ENCODE peak calls at places on chromosomes 4 and X, in nine cellular contexts. M, Y, N, B, U, H, Z, O and G are unnamed samples.

GRCh38 chr4:17497890-17498523 is 13.9 kb downstream of the QDPR start:
- DNase-seq in M (no peak), Y (no peak), N (no peak), B (peak), U (no peak), H (peak), Z (no peak), O (no peak), G (no peak)

GRCh38 chrX:113157496-113157895 is 316.9 kb upstream of the AMOT start:
- DNase-seq in M (no peak), Y (no peak), N (no peak), B (no peak), U (no peak), H (peak), Z (no peak), O (no peak), G (no peak)

GRCh38 chrX:138026211-138026610 is 460.3 kb downstream of the ZIC3 start:
- DNase-seq in M (peak), Y (no peak), N (no peak), B (no peak), U (no peak), H (peak), Z (no peak), O (no peak), G (no peak)

GRCh38 chr4:133969202-133969873 is 232.3 kb downstream of the PABPC4L start:
- DNase-seq in M (no peak), Y (no peak), N (no peak), B (no peak), U (no peak), H (no peak), Z (no peak), O (no peak), G (no peak)

GRCh38 chrX:135494453-135494852 is 26.0 kb upstream of the INTS6L start:
- DNase-seq in M (no peak), Y (no peak), N (no peak), B (no peak), U (no peak), H (no peak), Z (no peak), O (no peak), G (no peak)

GRCh38 chrX:19347916-19348315 is 4.2 kb downstream of the PDHA1 start:
- DNase-seq in M (no peak), Y (no peak), N (no peak), B (no peak), U (no peak), H (no peak), Z (no peak), O (no peak), G (no peak)

GRCh38 chr4:33071552-33071951 is 2351.4 kb downstream of the PCDH7 start:
- DNase-seq in M (no peak), Y (no peak), N (no peak), B (no peak), U (no peak), H (no peak), Z (no peak), O (no peak), G (no peak)

GRCh38 chr4:5746829-5747745 is 36.1 kb downstream of the EVC start:
- DNase-seq in M (no peak), Y (no peak), N (no peak), B (no peak), U (no peak), H (no peak), Z (no peak), O (no peak), G (no peak)

GRCh38 chrX:13007519-13008188 is 32.7 kb downstream of the TMSB4X start:
- DNase-seq in M (no peak), Y (no peak), N (no peak), B (no peak), U (no peak), H (no peak), Z (no peak), O (no peak), G (no peak)

GRCh38 chr4:141465151-141465550 is 171.2 kb upstream of the IL15 start:
- DNase-seq in M (no peak), Y (no peak), N (no peak), B (no peak), U (no peak), H (no peak), Z (no peak), O (no peak), G (no peak)

GRCh38 chrX:39309721-39310152 is 508.5 kb downstream of the MID1IP1 start:
- DNase-seq in M (no peak), Y (no peak), N (no peak), B (peak), U (no peak), H (peak), Z (peak), O (no peak), G (no peak)

GRCh38 chr4:139419388-139419914 is 34.5 kb upstream of the RAB33B start:
- DNase-seq in M (no peak), Y (peak), N (peak), B (peak), U (peak), H (peak), Z (peak), O (no peak), G (peak)

GRCh38 chr4:92814677-92815076 is 510.9 kb downstream of the GRID2 start:
- DNase-seq in M (no peak), Y (no peak), N (no peak), B (no peak), U (no peak), H (no peak), Z (no peak), O (no peak), G (no peak)

GRCh38 chr4:1130318-1131186 is 17.2 kb upstream of the RNF212 start:
- DNase-seq in M (peak), Y (no peak), N (peak), B (peak), U (peak), H (peak), Z (peak), O (peak), G (peak)

GRCh38 chr4:139841464-139842195 is 176.0 kb downstream of the MGST2 start:
- DNase-seq in M (no peak), Y (no peak), N (no peak), B (no peak), U (no peak), H (no peak), Z (no peak), O (no peak), G (peak)

GRCh38 chr4:99536148-99536728 is 25.4 kb downstream of the C4orf17 start:
- DNase-seq in M (no peak), Y (no peak), N (no peak), B (no peak), U (no peak), H (no peak), Z (no peak), O (no peak), G (no peak)

GRCh38 chrX:24357101-24357500 is 3.3 kb upstream of the SUPT20HL1 start:
- DNase-seq in M (no peak), Y (no peak), N (no peak), B (no peak), U (no peak), H (no peak), Z (no peak), O (no peak), G (no peak)

DNA sequence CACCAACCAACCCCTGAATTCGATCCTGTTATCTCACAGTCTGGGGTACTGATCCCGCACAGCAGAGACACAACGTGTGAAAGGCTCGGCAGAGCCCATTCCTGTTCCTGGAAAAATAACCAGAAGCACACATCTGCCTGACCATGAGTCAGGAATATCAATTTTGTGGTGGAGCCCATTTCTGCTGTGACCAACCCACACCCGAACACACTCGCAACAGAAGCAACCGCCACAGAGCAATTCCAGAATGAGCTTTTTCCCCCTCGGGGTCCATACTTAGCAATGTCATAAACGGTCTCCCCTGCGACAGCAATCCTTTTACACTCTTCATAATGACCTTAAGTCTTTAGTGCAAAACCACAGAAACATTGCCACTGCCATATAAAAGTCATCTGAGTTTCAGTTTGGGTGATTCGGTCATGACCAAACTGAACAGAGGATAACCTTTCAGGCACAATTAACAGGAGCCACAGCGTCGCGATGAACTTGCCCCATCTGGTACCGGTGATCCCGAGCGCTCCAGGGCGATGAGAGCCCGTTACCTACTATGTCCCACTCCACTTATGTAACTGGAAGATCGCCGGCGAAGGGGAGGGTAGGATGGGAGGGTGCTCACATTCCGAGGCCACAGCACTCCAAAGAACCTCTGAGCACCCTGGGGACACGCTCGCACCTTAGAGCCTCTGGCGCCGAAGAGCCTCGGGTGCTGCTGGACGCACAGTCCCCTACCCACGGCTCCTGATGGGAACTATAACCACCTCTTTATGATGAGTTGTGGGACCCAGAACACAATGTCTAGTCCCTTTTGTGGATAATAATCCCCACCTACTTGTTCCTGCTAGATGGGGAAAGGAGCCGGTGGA is 1.1 kb downstream of the MECP2 start:
- DNase-seq in M (no peak), Y (no peak), N (no peak), B (peak), U (no peak), H (peak), Z (peak), O (no peak), G (no peak)
- TF ChIP-seq POLR2A in M (no peak), Y (no peak), N (no peak), B (no peak), U (no peak), H (no peak), Z (no peak), O (no peak), G (no peak)

GRCh38 chr4:185213341-185213740 is 3.9 kb downstream of the SNX25 start:
- DNase-seq in M (no peak), Y (no peak), N (no peak), B (no peak), U (no peak), H (no peak), Z (no peak), O (no peak), G (no peak)
- TF ChIP-seq POLR2A in M (no peak), Y (no peak), N (no peak), B (no peak), U (no peak), H (no peak), Z (no peak), O (no peak), G (no peak)

GRCh38 chr4:55635760-55636621 is at the start of gene NMU:
- DNase-seq in M (no peak), Y (peak), N (no peak), B (no peak), U (no peak), H (no peak), Z (no peak), O (peak), G (no peak)
- TF ChIP-seq POLR2A in M (no peak), Y (no peak), N (no peak), B (no peak), U (no peak), H (no peak), Z (no peak), O (no peak), G (no peak)

GRCh38 chr4:145732895-145733880 is 53.2 kb downstream of the C4orf51 start:
- DNase-seq in M (peak), Y (peak), N (peak), B (peak), U (peak), H (peak), Z (peak), O (peak), G (peak)
- TF ChIP-seq POLR2A in M (peak), Y (peak), N (no peak), B (peak), U (peak), H (no peak), Z (peak), O (peak), G (peak)

DNA sequence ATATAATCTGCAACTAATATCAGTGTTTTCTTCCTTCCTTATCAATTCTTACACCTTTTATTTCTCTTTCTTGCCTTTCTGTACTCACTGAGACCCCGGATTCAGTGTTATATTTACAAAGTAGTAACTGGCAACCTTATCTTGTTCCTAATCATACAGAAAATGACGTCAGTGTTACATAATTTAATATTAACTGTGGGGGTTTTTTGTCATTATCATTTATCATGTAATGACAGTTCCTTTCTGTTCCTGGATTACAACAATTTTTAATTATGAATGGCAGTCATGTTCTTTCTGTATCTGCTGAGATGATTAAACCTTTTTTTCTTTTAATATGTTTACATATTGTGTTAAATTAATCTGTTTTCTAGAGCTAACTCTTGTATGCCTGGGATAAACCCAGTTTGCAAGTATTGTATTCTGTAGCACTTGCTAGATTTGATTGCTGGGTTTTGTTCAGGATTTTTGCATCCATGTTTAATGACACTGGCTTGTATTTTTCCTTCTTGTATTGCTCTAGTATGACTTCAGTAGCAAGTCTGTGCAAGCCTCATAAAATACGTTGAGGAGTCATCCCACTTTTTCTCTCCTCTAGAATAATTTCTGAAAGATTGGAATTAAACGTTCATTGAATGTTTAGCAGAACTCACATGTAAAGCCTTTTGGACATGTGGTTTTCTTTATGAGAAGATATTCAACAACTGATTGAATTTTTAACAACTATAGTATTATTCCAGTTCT is 10.4 kb upstream of the HSPA4L start:
- DNase-seq in M (no peak), Y (no peak), N (no peak), B (no peak), U (no peak), H (no peak), Z (no peak), O (no peak), G (no peak)
- TF ChIP-seq POLR2A in M (no peak), Y (no peak), N (no peak), B (no peak), U (no peak), H (no peak), Z (no peak), O (no peak), G (no peak)

GRCh38 chr4:8431553-8431952 is 9.0 kb downstream of the ACOX3 start:
- DNase-seq in M (no peak), Y (no peak), N (no peak), B (no peak), U (no peak), H (no peak), Z (no peak), O (no peak), G (no peak)

GRCh38 chr4:8427761-8428287 is 12.7 kb downstream of the ACOX3 start:
- DNase-seq in M (no peak), Y (no peak), N (peak), B (no peak), U (no peak), H (peak), Z (no peak), O (no peak), G (no peak)

GRCh38 chr4:8433181-8433580 is 7.3 kb downstream of the ACOX3 start:
- DNase-seq in M (no peak), Y (no peak), N (no peak), B (no peak), U (no peak), H (no peak), Z (no peak), O (no peak), G (no peak)

GRCh38 chr4:8427262-8427661 is 13.3 kb downstream of the ACOX3 start:
- DNase-seq in M (no peak), Y (no peak), N (no peak), B (no peak), U (no peak), H (no peak), Z (no peak), O (no peak), G (no peak)

DNA sequence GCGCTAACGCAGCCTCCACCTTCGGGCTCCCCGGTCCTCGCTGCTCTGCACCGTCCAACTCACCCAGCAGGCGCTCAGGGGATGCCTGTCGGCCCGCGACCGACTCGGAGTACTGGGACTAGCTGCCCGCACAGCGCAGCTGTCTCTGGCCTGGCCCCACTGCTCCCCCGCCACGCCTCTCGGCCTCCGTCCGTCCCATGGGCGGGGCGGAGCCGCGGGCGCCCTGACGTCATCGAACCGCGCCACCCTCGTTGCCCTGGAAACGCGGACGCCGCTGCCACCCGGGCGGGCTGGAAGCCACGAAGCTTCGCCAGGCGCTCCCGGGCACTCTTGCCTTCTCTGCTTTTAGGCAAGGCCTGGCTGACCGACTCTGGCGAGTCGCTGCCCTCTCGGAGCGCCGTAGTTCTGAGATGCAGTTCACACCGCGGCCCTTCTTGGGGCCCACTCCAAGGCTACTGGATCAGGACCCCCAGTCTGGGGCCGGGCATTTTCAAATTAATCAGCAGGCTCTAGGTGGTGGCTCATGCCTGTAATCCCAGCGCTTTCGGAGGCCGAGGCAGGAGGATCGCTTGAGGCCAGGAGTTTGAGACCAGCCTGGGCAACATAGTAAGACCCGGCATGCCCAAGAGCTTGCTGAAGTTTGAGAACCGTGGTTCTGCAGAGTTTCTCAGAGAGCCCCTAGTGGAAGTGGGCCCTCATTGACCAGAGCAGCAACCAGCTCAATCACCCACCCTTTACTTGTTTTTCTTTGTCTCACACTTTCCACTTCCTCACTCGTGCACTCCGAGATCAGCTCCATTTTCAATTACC is 12.0 kb downstream of the ACOX3 start:
- DNase-seq in M (peak), Y (peak), N (peak), B (peak), U (peak), H (peak), Z (peak), O (peak), G (peak)
- TF ChIP-seq POLR2A in M (peak), Y (peak), N (no peak), B (peak), U (peak), H (peak), Z (peak), O (peak), G (no peak)

GRCh38 chrX:71367396-71367795 is 1.2 kb downstream of the TAF1 start:
- DNase-seq in M (no peak), Y (no peak), N (no peak), B (no peak), U (no peak), H (peak), Z (no peak), O (no peak), G (no peak)

GRCh38 chrX:71366674-71367256 is 608 bp downstream of the TAF1 start:
- DNase-seq in M (peak), Y (no peak), N (no peak), B (no peak), U (no peak), H (peak), Z (peak), O (peak), G (no peak)

GRCh38 chrX:71365356-71365875 is 741 bp upstream of the TAF1 start:
- DNase-seq in M (no peak), Y (no peak), N (no peak), B (no peak), U (no peak), H (no peak), Z (no peak), O (no peak), G (no peak)

GRCh38 chrX:71364221-71364620 is 1.9 kb upstream of the TAF1 start:
- DNase-seq in M (no peak), Y (no peak), N (no peak), B (no peak), U (no peak), H (no peak), Z (no peak), O (no peak), G (no peak)

GRCh38 chrX:71365876-71366673 is at the start of gene TAF1:
- DNase-seq in M (peak), Y (peak), N (peak), B (peak), U (peak), H (peak), Z (peak), O (peak), G (peak)
- TF ChIP-seq POLR2A in M (peak), Y (no peak), N (no peak), B (no peak), U (peak), H (peak), Z (peak), O (no peak), G (peak)

DNA sequence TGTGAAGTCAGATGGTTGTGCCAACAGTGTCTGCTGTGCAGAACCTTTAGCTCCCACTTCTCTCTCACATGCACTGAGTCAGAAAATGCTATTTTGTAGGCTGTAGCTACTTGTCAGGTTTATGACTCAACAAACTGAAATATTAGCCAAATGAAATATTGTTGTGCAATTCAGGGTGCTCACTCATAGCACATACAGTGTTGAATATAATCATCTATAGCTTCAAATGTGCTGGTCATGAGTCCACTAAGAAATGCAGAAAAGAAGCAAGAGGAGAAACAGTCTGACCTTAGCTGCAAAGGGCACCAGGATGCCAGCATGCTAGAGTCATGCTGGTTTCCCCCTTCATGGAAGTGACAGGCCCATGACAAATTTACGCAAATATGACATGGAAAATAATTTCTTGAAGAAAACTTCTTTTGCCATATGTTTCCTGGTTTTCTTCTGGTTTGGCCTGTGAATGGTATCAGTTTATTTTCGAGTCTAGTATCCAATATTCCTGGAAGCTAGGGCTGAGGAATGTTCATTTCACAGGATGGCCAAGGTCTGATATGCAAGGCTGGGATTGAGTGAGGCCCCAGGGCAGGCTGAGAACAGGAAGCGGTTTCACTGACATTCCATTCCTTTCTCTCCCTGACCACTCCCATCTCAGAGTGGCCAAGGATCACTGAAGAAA is 10.3 kb upstream of the CXCL2 start:
- DNase-seq in M (peak), Y (peak), N (peak), B (no peak), U (no peak), H (peak), Z (no peak), O (no peak), G (no peak)
- TF ChIP-seq POLR2A in M (no peak), Y (no peak), N (no peak), B (no peak), U (no peak), H (no peak), Z (no peak), O (no peak), G (no peak)